ENCODE peak calls at places on chromosomes 13 and 19, in six cellular contexts. P, L, N, Z, R and K are unnamed samples.

GRCh38 chr19:6057651-6058365 is 52.5 kb downstream of the RFX2 start:
- DNase-seq in P (no peak), L (no peak), N (no peak), Z (no peak), R (no peak), K (no peak)

GRCh38 chr13:35157143-35157755 is 215.2 kb downstream of the NBEA start:
- DNase-seq in P (no peak), L (no peak), N (no peak), Z (peak), R (peak), K (no peak)

GRCh38 chr19:34282611-34283519 is 28.5 kb downstream of the GARRE1 start:
- DNase-seq in P (no peak), L (no peak), N (no peak), Z (no peak), R (no peak), K (no peak)

GRCh38 chr19:6073858-6074708 is 36.2 kb downstream of the RFX2 start:
- DNase-seq in P (no peak), L (no peak), N (no peak), Z (no peak), R (no peak), K (no peak)

GRCh38 chr13:36251528-36251927 is 37.2 kb upstream of the SOHLH2 start:
- DNase-seq in P (no peak), L (no peak), N (no peak), Z (no peak), R (no peak), K (no peak)

GRCh38 chr19:24098359-24098758 is 11.4 kb downstream of the ZNF254 start:
- DNase-seq in P (no peak), L (no peak), N (no peak), Z (no peak), R (no peak), K (no peak)

GRCh38 chr13:52597676-52598075 is 44.6 kb upstream of the HNRNPA1L2 start:
- DNase-seq in P (no peak), L (no peak), N (no peak), Z (no peak), R (no peak), K (no peak)

GRCh38 chr13:89514534-89515312 is 1832.8 kb upstream of the MIR17HG start:
- DNase-seq in P (no peak), L (no peak), N (no peak), Z (peak), R (peak), K (no peak)

GRCh38 chr19:15257782-15258181 is 25.5 kb upstream of the EPHX3 start:
- DNase-seq in P (no peak), L (no peak), N (no peak), Z (no peak), R (no peak), K (no peak)

GRCh38 chr13:95970878-95971277 is 82.3 kb downstream of the UGGT2 start:
- DNase-seq in P (no peak), L (no peak), N (no peak), Z (no peak), R (no peak), K (no peak)

GRCh38 chr13:44768775-44769578 is 192.8 kb upstream of the TSC22D1 start:
- DNase-seq in P (no peak), L (no peak), N (no peak), Z (no peak), R (no peak), K (no peak)

GRCh38 chr19:590396-590745 is 690 bp downstream of the HCN2 start:
- DNase-seq in P (no peak), L (no peak), N (no peak), Z (no peak), R (peak), K (no peak)

GRCh38 chr19:19064098-19064722 is 416 bp downstream of the SLC25A42 start:
- DNase-seq in P (no peak), L (no peak), N (no peak), Z (no peak), R (no peak), K (no peak)

GRCh38 chr13:50085063-50085462 is 69.8 kb downstream of the KCNRG start:
- DNase-seq in P (no peak), L (no peak), N (no peak), Z (no peak), R (peak), K (no peak)

GRCh38 chr19:5803752-5804515 is 933 bp upstream of the NRTN start:
- DNase-seq in P (peak), L (peak), N (peak), Z (peak), R (peak), K (peak)

GRCh38 chr13:98427331-98427995 is 149.4 kb downstream of the STK24 start:
- DNase-seq in P (no peak), L (no peak), N (no peak), Z (no peak), R (no peak), K (no peak)

GRCh38 chr13:60661514-60661913 is 264.5 kb downstream of the TDRD3 start:
- DNase-seq in P (no peak), L (no peak), N (no peak), Z (no peak), R (no peak), K (no peak)

GRCh38 chr13:81874681-81875661 is 1534.0 kb upstream of the SPRY2 start:
- DNase-seq in P (no peak), L (no peak), N (no peak), Z (no peak), R (no peak), K (no peak)

GRCh38 chr13:25840261-25840660 is 211.6 kb downstream of the SHISA2 start:
- DNase-seq in P (no peak), L (no peak), N (no peak), Z (no peak), R (no peak), K (no peak)

GRCh38 chr19:1264801-1265610 is 4.1 kb upstream of the CIRBP start:
- DNase-seq in P (no peak), L (no peak), N (peak), Z (peak), R (peak), K (peak)

GRCh38 chr19:14416743-14417214 is 2.4 kb downstream of the DDX39A start:
- DNase-seq in P (no peak), L (no peak), N (no peak), Z (no peak), R (peak), K (no peak)

GRCh38 chr13:30408319-30409101 is 13.8 kb upstream of the UBE2L5 start:
- DNase-seq in P (peak), L (peak), N (peak), Z (peak), R (peak), K (peak)

GRCh38 chr13:101026328-101026727 is 351.7 kb upstream of the TMTC4 start:
- DNase-seq in P (no peak), L (no peak), N (no peak), Z (no peak), R (no peak), K (no peak)

GRCh38 chr13:97653741-97654140 is 219.8 kb downstream of the RAP2A start:
- DNase-seq in P (no peak), L (no peak), N (no peak), Z (no peak), R (peak), K (no peak)

GRCh38 chr19:2329528-2329927 is 1.0 kb downstream of the SPPL2B start:
- DNase-seq in P (no peak), L (no peak), N (no peak), Z (no peak), R (no peak), K (no peak)

GRCh38 chr19:54418030-54418929 is 3.0 kb downstream of the TTYH1 start:
- DNase-seq in P (no peak), L (no peak), N (no peak), Z (peak), R (peak), K (no peak)

GRCh38 chr13:49956131-49956530 is 20.0 kb upstream of the SPRYD7 start:
- DNase-seq in P (no peak), L (no peak), N (no peak), Z (no peak), R (no peak), K (no peak)

GRCh38 chr19:29988351-29988750 is 46.3 kb downstream of the URI1 start:
- DNase-seq in P (no peak), L (no peak), N (no peak), Z (no peak), R (no peak), K (no peak)

GRCh38 chr13:62653371-62653770 is 1237.7 kb upstream of the PCDH20 start:
- DNase-seq in P (no peak), L (no peak), N (no peak), Z (no peak), R (no peak), K (no peak)

GRCh38 chr19:5961969-5962945 is 15.7 kb downstream of the RANBP3 start:
- DNase-seq in P (peak), L (no peak), N (no peak), Z (peak), R (peak), K (peak)

GRCh38 chr13:45674908-45675307 is 27.2 kb upstream of the CBY2 start:
- DNase-seq in P (no peak), L (no peak), N (no peak), Z (peak), R (peak), K (no peak)

GRCh38 chr13:49023441-49023840 is 47.7 kb downstream of the FNDC3A start:
- DNase-seq in P (no peak), L (no peak), N (no peak), Z (peak), R (peak), K (no peak)

GRCh38 chr13:91719033-91719432 is 320.6 kb downstream of the GPC5 start:
- DNase-seq in P (no peak), L (no peak), N (peak), Z (peak), R (peak), K (no peak)

GRCh38 chr19:38506375-38506722 is 72.9 kb downstream of the RYR1 start:
- DNase-seq in P (no peak), L (no peak), N (no peak), Z (no peak), R (no peak), K (no peak)

GRCh38 chr19:38507551-38508127 is 74.1 kb downstream of the RYR1 start:
- DNase-seq in P (no peak), L (no peak), N (no peak), Z (no peak), R (no peak), K (no peak)

GRCh38 chr19:38508507-38508906 is 75.0 kb downstream of the RYR1 start:
- DNase-seq in P (no peak), L (no peak), N (no peak), Z (no peak), R (no peak), K (no peak)

GRCh38 chr19:38505958-38506357 is 72.5 kb downstream of the RYR1 start:
- DNase-seq in P (no peak), L (no peak), N (no peak), Z (no peak), R (no peak), K (no peak)

GRCh38 chr19:38506723-38507550 is 73.4 kb downstream of the RYR1 start:
- DNase-seq in P (no peak), L (peak), N (peak), Z (peak), R (peak), K (peak)
- TF ChIP-seq CTCF in P (no peak), L (no peak), N (no peak), Z (no peak), R (no peak), K (no peak)

GRCh38 chr13:108176685-108177274 is 38.6 kb downstream of the LIG4 start:
- DNase-seq in P (peak), L (no peak), N (no peak), Z (peak), R (peak), K (no peak)
- TF ChIP-seq CTCF in P (no peak), L (peak), N (no peak), Z (peak), R (peak), K (no peak)

GRCh38 chr13:85266771-85267170 is 532.4 kb downstream of the SLITRK6 start:
- DNase-seq in P (no peak), L (no peak), N (no peak), Z (peak), R (no peak), K (no peak)
- TF ChIP-seq CTCF in P (no peak), L (no peak), N (no peak), Z (no peak), R (no peak), K (no peak)

DNA sequence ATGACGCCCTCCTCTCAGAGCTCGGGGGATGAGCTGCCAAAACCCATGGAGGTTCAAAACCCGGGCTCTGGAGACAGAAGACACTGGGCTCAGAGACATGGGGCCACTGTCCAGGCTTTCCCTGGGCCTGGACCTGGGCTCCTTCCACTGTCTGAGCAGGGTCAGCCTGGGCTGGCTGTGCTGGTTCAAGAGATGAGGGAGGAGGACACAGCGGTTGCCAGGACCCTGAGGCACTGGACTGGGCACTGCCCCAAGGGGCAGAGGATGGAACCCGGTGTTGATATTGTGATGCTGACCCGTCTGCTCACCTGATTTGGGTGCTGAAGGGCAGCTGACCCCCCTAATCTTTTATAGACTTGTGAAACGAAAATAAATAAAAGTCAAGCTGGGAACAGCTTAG is 14.1 kb upstream of the SIGLEC11 start:
- DNase-seq in P (no peak), L (no peak), N (no peak), Z (no peak), R (no peak), K (no peak)
- TF ChIP-seq CTCF in P (no peak), L (no peak), N (no peak), Z (no peak), R (no peak), K (no peak)

GRCh38 chr19:45468159-45468651 is 409 bp downstream of the FOSB start:
- DNase-seq in P (peak), L (no peak), N (no peak), Z (peak), R (no peak), K (peak)
- TF ChIP-seq CTCF in P (no peak), L (no peak), N (peak), Z (peak), R (peak), K (no peak)